ENCODE peak calls at places on chromosomes 16 and 17, in ten cellular contexts. D, K, C, B, G, T, P, F, M and Q are unnamed samples.

GRCh38 chr16:70416748-70417616 is 21.9 kb downstream of the ST3GAL2 start:
- DNase-seq in K (peak), C (no peak), T (no peak), F (no peak), M (no peak), D (peak), P (no peak), G (no peak), B (no peak), Q (no peak)

GRCh38 chr16:29791845-29792797 is 1.6 kb downstream of the KIF22 start:
- DNase-seq in K (no peak), G (no peak), C (no peak), M (no peak), B (no peak), F (no peak), D (no peak), P (no peak), T (no peak), Q (no peak)

GRCh38 chr16:73202176-73202729 is 154.3 kb upstream of the ZFHX3 start:
- DNase-seq in P (no peak), K (no peak), F (no peak), B (no peak), C (no peak), T (no peak), D (no peak), M (no peak), G (peak), Q (no peak)

GRCh38 chr17:63911657-63912100 is 621 bp upstream of the CSHL1 start:
- DNase-seq in C (peak), F (no peak), M (peak), B (no peak), G (peak), D (peak), T (peak), K (peak), P (peak), Q (peak)

GRCh38 chr16:72317378-72317777 is 145.4 kb upstream of the PMFBP1 start:
- DNase-seq in P (no peak), G (peak), T (no peak), M (no peak), K (no peak), D (no peak), B (no peak), F (no peak), C (no peak), Q (no peak)

GRCh38 chr17:42578282-42578869 is 847 bp upstream of the PSMC3IP start:
- DNase-seq in T (peak), F (peak), B (peak), D (peak), M (peak), K (peak), C (peak), P (peak), G (peak), Q (peak)

GRCh38 chr17:37737971-37738370 is 6.9 kb downstream of the HNF1B start:
- DNase-seq in C (no peak), T (no peak), K (no peak), P (no peak), B (no peak), D (no peak), G (peak), M (no peak), F (no peak), Q (no peak)

GRCh38 chr16:67278773-67279295 is 498 bp upstream of the PLEKHG4 start:
- DNase-seq in K (peak), P (peak), C (no peak), G (no peak), B (no peak), D (no peak), T (no peak), M (peak), F (no peak), Q (peak)

GRCh38 chr17:81328489-81328888 is 33.4 kb upstream of the SLC38A10 start:
- DNase-seq in P (no peak), G (no peak), K (peak), B (no peak), F (no peak), D (no peak), C (no peak), M (no peak), T (no peak), Q (no peak)

GRCh38 chr16:1105888-1106620 is 10.0 kb upstream of the C1QTNF8 start:
- DNase-seq in K (peak), D (no peak), G (peak), P (no peak), T (no peak), C (peak), B (peak), F (peak), M (peak), Q (peak)